ENCODE peak calls at places on chromosome 14, in four cellular contexts. L is heart left ventricle, U is body of pancreas, Y is tibial artery. G is an unnamed sample.

GRCh38 chr14:105863296-105864108 is 337.1 kb downstream of the TMEM121 start:
- DNase-seq in Y (peak; percentile 11), L (no peak), U (no peak), G (no peak)

GRCh38 chr14:83988274-83988673 is 1541.7 kb upstream of the FLRT2 start:
- DNase-seq in U (peak; percentile 22), L (no peak), Y (no peak), G (no peak)

GRCh38 chr14:58635041-58635440 is 2.7 kb upstream of the DACT1 start:
- DNase-seq in L (no peak), U (no peak), Y (no peak), G (no peak)

GRCh38 chr14:55699131-55700057 is 119.4 kb downstream of the KTN1 start:
- DNase-seq in L (no peak), Y (no peak), U (no peak), G (peak; percentile 46)

GRCh38 chr14:91511014-91511466 is 930 bp upstream of the PPP4R3A start:
- DNase-seq in L (no peak), Y (no peak), U (no peak), G (no peak)

GRCh38 chr14:29892327-29892726 is 35.3 kb downstream of the PRKD1 start:
- DNase-seq in Y (no peak), L (no peak), U (no peak), G (peak; percentile 42)

GRCh38 chr14:55000381-55000780 is 26.5 kb downstream of the WDHD1 start:
- DNase-seq in U (no peak), Y (no peak), L (no peak), G (no peak)

GRCh38 chr14:92456215-92457017 is 57.2 kb upstream of the RIN3 start:
- DNase-seq in Y (peak; percentile 38), L (peak; percentile 74), U (no peak), G (peak; percentile 65)

GRCh38 chr14:77037886-77038511 is 9.5 kb upstream of the IRF2BPL start:
- DNase-seq in U (no peak), L (no peak), Y (peak; percentile 34), G (peak; percentile 36)

GRCh38 chr14:31269599-31270195 is 62.1 kb upstream of the HECTD1 start:
- DNase-seq in Y (no peak), L (no peak), U (no peak), G (peak; percentile 32)

GRCh38 chr14:90266441-90267154 is 10.2 kb downstream of the PSMC1 start:
- DNase-seq in U (no peak), L (no peak), Y (no peak), G (no peak)

GRCh38 chr14:98896476-98896875 is 375.5 kb downstream of the BCL11B start:
- DNase-seq in U (no peak), L (no peak), Y (no peak), G (no peak)
- TF ChIP-seq CTCF in U (no peak), L (no peak), Y (no peak), G (no peak)

GRCh38 chr14:64337901-64338615 is 43.9 kb upstream of the ESR2 start:
- DNase-seq in L (peak; percentile 37), Y (peak; percentile 70), U (peak; percentile 65), G (peak; percentile 37)
- TF ChIP-seq CTCF in L (no peak), Y (no peak), U (no peak), G (no peak)

DNA sequence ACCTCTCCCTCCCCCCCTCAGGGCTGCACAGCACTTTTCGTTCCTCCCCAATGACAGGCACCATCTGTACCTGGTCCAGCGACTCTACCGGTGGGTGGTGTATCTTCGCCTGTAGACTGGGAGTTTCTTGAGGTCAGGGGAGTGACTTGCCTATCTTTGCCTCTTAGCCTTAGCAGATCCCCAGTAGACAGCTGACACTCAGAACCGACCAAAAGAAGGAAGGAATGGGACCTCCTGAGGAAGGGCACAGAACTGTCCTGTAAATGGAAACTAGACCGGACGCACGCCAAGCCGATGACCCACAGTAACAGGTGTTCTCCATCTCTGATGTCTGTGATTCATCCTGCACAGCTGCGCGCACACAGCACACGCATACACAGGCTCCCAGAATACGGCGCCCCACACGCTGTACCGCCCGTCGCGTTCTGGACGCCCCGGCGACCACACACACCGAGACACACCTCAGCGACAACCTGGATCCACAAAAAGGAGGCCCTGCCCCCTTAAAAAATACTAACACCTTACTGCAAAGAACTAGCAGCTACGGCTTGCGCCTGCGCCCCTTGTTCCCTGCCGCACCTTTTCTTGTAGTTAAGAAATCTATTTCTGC is 673 bp upstream of the TTC9 start:
- DNase-seq in Y (no peak), L (no peak), U (peak; percentile 57), G (no peak)
- TF ChIP-seq CTCF in Y (no peak), L (no peak), U (no peak), G (no peak)

DNA sequence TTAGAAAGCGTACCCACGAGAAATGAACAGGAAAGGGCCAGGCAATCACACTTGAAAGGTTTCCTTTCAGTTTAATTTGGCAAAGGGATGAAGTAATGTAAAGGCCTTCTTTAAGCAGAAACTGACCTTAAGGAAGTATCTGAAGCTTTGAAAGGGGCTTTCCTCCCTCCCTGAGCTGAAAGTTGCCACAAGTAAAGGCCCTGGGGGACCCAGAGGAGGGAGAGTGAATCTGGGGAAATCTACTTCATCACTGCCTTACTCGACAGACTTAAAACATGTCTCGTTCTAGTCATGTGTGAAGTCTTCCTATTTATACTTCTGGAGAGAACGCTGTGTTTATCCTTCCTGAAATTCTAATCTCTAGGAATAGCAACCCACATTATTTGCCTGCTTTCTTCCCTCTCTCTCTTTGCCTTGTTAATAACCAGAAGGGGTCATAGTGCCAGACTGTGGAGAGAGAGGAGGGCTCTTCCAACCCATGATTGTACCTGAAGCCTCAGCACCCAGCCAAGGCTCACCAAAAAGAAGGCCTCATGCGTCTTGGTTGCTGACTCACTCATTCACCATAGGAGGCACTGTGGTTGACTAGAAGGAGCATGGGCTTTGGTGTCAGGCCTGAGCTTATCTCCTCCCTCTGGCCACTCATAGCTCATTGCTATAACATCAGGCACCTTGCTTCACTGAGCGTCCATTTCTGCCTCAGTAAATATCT is 10.2 kb upstream of the GPX2 start:
- DNase-seq in U (no peak), L (no peak), Y (no peak), G (no peak)
- TF ChIP-seq CTCF in U (no peak), L (no peak), Y (no peak), G (no peak)